ENCODE peak calls at places on chromosome 19, in six cellular contexts. G is cardiac fibroblast, L is A172, E is mucosa of descending colon, J is CD14-positive monocyte, T is omental fat pad. W is an unnamed sample.

GRCh38 chr19:38683393-38684077 is 36.1 kb downstream of the ACTN4 start:
- DNase-seq in G (peak), L (peak), E (peak), J (peak), T (peak), W (peak)

GRCh38 chr19:42794751-42795150 is 29.3 kb upstream of the PSG8 start:
- DNase-seq in G (no peak), L (no peak), E (no peak), J (no peak), T (no peak), W (no peak)

GRCh38 chr19:42114412-42114811 is 17.8 kb downstream of the POU2F2 start:
- DNase-seq in G (no peak), L (peak), E (no peak), J (no peak), T (no peak), W (peak)

GRCh38 chr19:1862424-1863307 is 713 bp downstream of the KLF16 start:
- DNase-seq in G (peak), L (no peak), E (peak), J (no peak), T (no peak), W (peak)

GRCh38 chr19:35710784-35711723 is 6.7 kb downstream of the ZBTB32 start:
- DNase-seq in G (no peak), L (no peak), E (no peak), J (no peak), T (no peak), W (peak)

GRCh38 chr19:42032428-42032827 is 37.6 kb downstream of the GRIK5 start:
- DNase-seq in G (peak), L (no peak), E (no peak), J (no peak), T (no peak), W (no peak)

GRCh38 chr19:3506384-3507340 is 551 bp downstream of the FZR1 start:
- DNase-seq in G (no peak), L (no peak), E (peak), J (no peak), T (no peak), W (no peak)

GRCh38 chr19:6023936-6024335 is 46.0 kb upstream of the RANBP3 start:
- DNase-seq in G (no peak), L (no peak), E (no peak), J (no peak), T (no peak), W (no peak)

GRCh38 chr19:53772943-53773342 is 51.2 kb downstream of the NLRP12 start:
- DNase-seq in G (peak), L (peak), E (no peak), J (no peak), T (peak), W (peak)

GRCh38 chr19:45920458-45920857 is 5.9 kb upstream of the NANOS2 start:
- DNase-seq in G (no peak), L (no peak), E (no peak), J (no peak), T (no peak), W (no peak)

GRCh38 chr19:44891016-44891882 is at the start of gene TOMM40:
- DNase-seq in G (no peak), L (peak), E (peak), J (peak), T (peak), W (peak)

GRCh38 chr19:19661675-19662251 is 1.7 kb downstream of the ATP13A1 start:
- DNase-seq in G (no peak), L (no peak), E (peak), J (peak), T (no peak), W (peak)

GRCh38 chr19:10503002-10503789 is at the start of gene KEAP1:
- DNase-seq in G (peak), L (peak), E (peak), J (no peak), T (peak), W (peak)

GRCh38 chr19:9958451-9958850 is 22.1 kb upstream of the OLFM2 start:
- DNase-seq in G (peak), L (peak), E (no peak), J (no peak), T (no peak), W (no peak)